ENCODE peak calls at places on chromosomes 6 and 20, in seven cellular contexts. I is activated CD4-positive, CD25-positive, alpha-beta regulatory T cell treated with anti-CD3 and anti-CD28 coated beads, Interleukin-2, amount 50 U/mL, for 72 hours; W is foreskin fibroblast; C is amniotic epithelial cell; X is ecto neural progenitor cell; Q is Calu3; P is AG08396. E is an unnamed sample.

GRCh38 chr6:37938909-37939308 is 119.4 kb downstream of the ZFAND3 start:
- DNase-seq in W (no peak), X (no peak), I (no peak), C (peak; percentile 18), P (peak; percentile 8), Q (no peak), E (no peak)

GRCh38 chr20:41245086-41245707 is 72.3 kb downstream of the ZHX3 start:
- DNase-seq in Q (no peak), C (no peak), X (no peak), I (no peak), W (peak; percentile 46), P (no peak), E (no peak)

GRCh38 chr6:73451166-73452106 is 661 bp downstream of the CGAS start:
- DNase-seq in X (peak; percentile 47), P (peak; percentile 70), W (peak; percentile 68), C (peak; percentile 25), Q (peak; percentile 56), I (peak; percentile 63), E (no peak)

GRCh38 chr6:132401120-132401940 is at the start of gene MOXD1:
- DNase-seq in P (peak; percentile 83), W (peak; percentile 91), X (peak; percentile 78), I (no peak), Q (peak; percentile 79), C (peak; percentile 22), E (no peak)

GRCh38 chr6:134379086-134379485 is 61.2 kb upstream of the SGK1 start:
- DNase-seq in W (no peak), P (no peak), C (no peak), X (no peak), Q (peak; percentile 89), I (peak; percentile 34), E (no peak)

GRCh38 chr20:48632825-48633619 is 194.8 kb downstream of the PREX1 start:
- DNase-seq in C (no peak), Q (no peak), W (no peak), X (no peak), P (no peak), I (no peak), E (no peak)

GRCh38 chr6:13613029-13613594 is 2.0 kb upstream of the NOL7 start:
- DNase-seq in W (no peak), I (no peak), X (no peak), Q (no peak), P (no peak), C (no peak), E (no peak)

GRCh38 chr20:40666336-40666735 is 22.7 kb downstream of the MAFB start:
- DNase-seq in C (no peak), X (no peak), Q (no peak), W (no peak), I (no peak), P (no peak), E (no peak)

GRCh38 chr6:113318553-113318952 is 538.6 kb upstream of the MARCKS start:
- DNase-seq in C (no peak), X (no peak), Q (no peak), W (no peak), I (no peak), P (no peak), E (no peak)

GRCh38 chr6:169702640-169703246 is 817 bp downstream of the C6orf120 start:
- DNase-seq in Q (peak; percentile 51), W (peak; percentile 50), P (no peak), I (peak; percentile 61), C (no peak), X (no peak), E (no peak)

GRCh38 chr6:150172929-150173328 is 30.1 kb downstream of the PPP1R14C start:
- DNase-seq in W (no peak), C (no peak), Q (no peak), X (no peak), P (no peak), I (no peak), E (no peak)

GRCh38 chr6:116528800-116529199 is 16.7 kb downstream of the TRAPPC3L start:
- DNase-seq in I (no peak), P (no peak), X (no peak), W (no peak), Q (no peak), C (peak; percentile 57), E (no peak)

GRCh38 chr20:11544029-11544678 is 373.5 kb upstream of the BTBD3 start:
- DNase-seq in I (no peak), P (peak; percentile 46), X (no peak), C (peak; percentile 59), Q (peak; percentile 32), W (peak; percentile 79), E (peak; percentile 43)

GRCh38 chr6:75775219-75775618 is 26.2 kb downstream of the MYO6 start:
- DNase-seq in Q (no peak), C (peak; percentile 59), W (no peak), I (no peak), P (no peak), X (no peak), E (no peak)

GRCh38 chr6:113758725-113759576 is 98.2 kb upstream of the MARCKS start:
- DNase-seq in W (peak; percentile 38), I (no peak), Q (no peak), P (no peak), X (no peak), C (no peak), E (no peak)

GRCh38 chr6:110682460-110682853 is 132.8 kb downstream of the CDK19 start:
- DNase-seq in Q (peak; percentile 74), X (no peak), W (peak; percentile 88), I (no peak), P (peak; percentile 47), C (peak; percentile 78), E (peak; percentile 46)

GRCh38 chr6:162580619-162581018 is 146.9 kb downstream of the PRKN start:
- DNase-seq in P (no peak), Q (no peak), C (no peak), I (no peak), W (no peak), X (no peak), E (no peak)

GRCh38 chr20:29689411-29690225 is 1567.8 kb upstream of the DEFB115 start:
- DNase-seq in P (no peak), Q (no peak), W (no peak), I (no peak), X (peak; percentile 24), C (no peak), E (no peak)

GRCh38 chr6:46799657-46800056 is 6.5 kb downstream of the MEP1A start:
- DNase-seq in X (no peak), P (no peak), C (peak; percentile 5), W (no peak), Q (no peak), I (no peak), E (no peak)

GRCh38 chr20:17680836-17681740 is 954 bp downstream of the RRBP1 start:
- DNase-seq in Q (peak; percentile 73), C (peak; percentile 60), W (peak; percentile 91), X (peak; percentile 92), I (peak; percentile 87), P (peak; percentile 90), E (no peak)

GRCh38 chr20:8309638-8310037 is 177.6 kb downstream of the PLCB1 start:
- DNase-seq in P (no peak), W (no peak), X (peak; percentile 66), Q (no peak), C (peak; percentile 26), I (no peak), E (no peak)